ENCODE peak calls at places on chromosomes 3 and 15, in six cellular contexts. One of them, this sample, is unnamed.

GRCh38 chr15:41559489-41560177 is 621 bp downstream of the TYRO3 start:
- DNase-seq in SK-N-SH: peak; percentile 66
- DNase-seq in K562: no peak
- DNase-seq in HepG2: no peak
- DNase-seq in GM12878: no peak
- DNase-seq in H1: no peak
- DNase-seq in this sample: no peak

GRCh38 chr15:38853608-38854007 is 289.0 kb upstream of the RASGRP1 start:
- DNase-seq in SK-N-SH: no peak
- DNase-seq in K562: peak; percentile 27
- DNase-seq in HepG2: no peak
- DNase-seq in GM12878: no peak
- DNase-seq in H1: peak; percentile 50
- DNase-seq in this sample: peak; percentile 42

GRCh38 chr3:193295985-193296384 is 55.0 kb downstream of the PLAAT1 start:
- DNase-seq in SK-N-SH: no peak
- DNase-seq in K562: no peak
- DNase-seq in HepG2: no peak
- DNase-seq in GM12878: no peak
- DNase-seq in H1: no peak
- DNase-seq in this sample: no peak

GRCh38 chr3:142087676-142088075 is 61.7 kb downstream of the TFDP2 start:
- DNase-seq in SK-N-SH: no peak
- DNase-seq in K562: no peak
- DNase-seq in HepG2: no peak
- DNase-seq in GM12878: no peak
- DNase-seq in H1: no peak
- DNase-seq in this sample: no peak

GRCh38 chr15:75063338-75063737 is 39.9 kb downstream of the PPCDC start:
- DNase-seq in SK-N-SH: no peak
- DNase-seq in K562: no peak
- DNase-seq in HepG2: no peak
- DNase-seq in GM12878: no peak
- DNase-seq in H1: no peak
- DNase-seq in this sample: no peak

GRCh38 chr3:47347217-47347801 is 33.5 kb upstream of the PTPN23 start:
- DNase-seq in SK-N-SH: no peak
- DNase-seq in K562: peak; percentile 80
- DNase-seq in HepG2: no peak
- DNase-seq in GM12878: peak; percentile 82
- DNase-seq in H1: no peak
- DNase-seq in this sample: no peak

GRCh38 chr3:134327594-134327975 is 46.7 kb downstream of the AMOTL2 start:
- DNase-seq in SK-N-SH: no peak
- DNase-seq in K562: no peak
- DNase-seq in HepG2: no peak
- DNase-seq in GM12878: no peak
- DNase-seq in H1: no peak
- DNase-seq in this sample: peak; percentile 67

GRCh38 chr15:100309984-100310291 is 31.8 kb downstream of the ADAMTS17 start:
- DNase-seq in SK-N-SH: peak; percentile 43
- DNase-seq in K562: no peak
- DNase-seq in HepG2: no peak
- DNase-seq in GM12878: no peak
- DNase-seq in H1: no peak
- DNase-seq in this sample: no peak

GRCh38 chr15:83602021-83602420 is 51.9 kb upstream of the ADAMTSL3 start:
- DNase-seq in SK-N-SH: no peak
- DNase-seq in K562: no peak
- DNase-seq in HepG2: no peak
- DNase-seq in GM12878: no peak
- DNase-seq in H1: no peak
- DNase-seq in this sample: no peak

GRCh38 chr15:28981351-28981720 is 95.6 kb downstream of the APBA2 start:
- DNase-seq in SK-N-SH: no peak
- DNase-seq in K562: no peak
- DNase-seq in HepG2: no peak
- DNase-seq in GM12878: no peak
- DNase-seq in H1: no peak
- DNase-seq in this sample: no peak

GRCh38 chr3:112775011-112775742 is 71.5 kb downstream of the CD200R1L start:
- DNase-seq in SK-N-SH: no peak
- DNase-seq in K562: no peak
- DNase-seq in HepG2: no peak
- DNase-seq in GM12878: no peak
- DNase-seq in H1: no peak
- DNase-seq in this sample: peak; percentile 44

GRCh38 chr15:59609730-59610712 is 1.6 kb upstream of the GCNT3 start:
- DNase-seq in SK-N-SH: no peak
- DNase-seq in K562: no peak
- DNase-seq in HepG2: no peak
- DNase-seq in GM12878: no peak
- DNase-seq in H1: no peak
- DNase-seq in this sample: peak; percentile 49

GRCh38 chr3:54988302-54989022 is 60.6 kb upstream of the LRTM1 start:
- DNase-seq in SK-N-SH: no peak
- DNase-seq in K562: no peak
- DNase-seq in HepG2: no peak
- DNase-seq in GM12878: no peak
- DNase-seq in H1: no peak
- DNase-seq in this sample: no peak

GRCh38 chr15:96246057-96246456 is 84.4 kb upstream of the NR2F2 start:
- DNase-seq in SK-N-SH: no peak
- DNase-seq in K562: no peak
- DNase-seq in HepG2: no peak
- DNase-seq in GM12878: no peak
- DNase-seq in H1: no peak
- DNase-seq in this sample: no peak

GRCh38 chr15:97968380-97968779 is 7.9 kb downstream of the ARRDC4 start:
- DNase-seq in SK-N-SH: no peak
- DNase-seq in K562: no peak
- DNase-seq in HepG2: no peak
- DNase-seq in GM12878: no peak
- DNase-seq in H1: no peak
- DNase-seq in this sample: no peak

GRCh38 chr3:122555275-122556071 is 8.6 kb downstream of the PARP9 start:
- DNase-seq in SK-N-SH: no peak
- DNase-seq in K562: no peak
- DNase-seq in HepG2: no peak
- DNase-seq in GM12878: no peak
- DNase-seq in H1: no peak
- DNase-seq in this sample: no peak

GRCh38 chr15:68259883-68260282 is 17.7 kb upstream of the FEM1B start:
- DNase-seq in SK-N-SH: no peak
- DNase-seq in K562: no peak
- DNase-seq in HepG2: no peak
- DNase-seq in GM12878: no peak
- DNase-seq in H1: no peak
- DNase-seq in this sample: no peak

GRCh38 chr3:175951047-175951694 is 1092.0 kb downstream of the NAALADL2 start:
- DNase-seq in SK-N-SH: no peak
- DNase-seq in K562: no peak
- DNase-seq in HepG2: no peak
- DNase-seq in GM12878: no peak
- DNase-seq in H1: no peak
- DNase-seq in this sample: no peak

GRCh38 chr3:172170841-172171240 is 131.5 kb downstream of the FNDC3B start:
- DNase-seq in SK-N-SH: no peak
- DNase-seq in K562: no peak
- DNase-seq in HepG2: no peak
- DNase-seq in GM12878: no peak
- DNase-seq in H1: no peak
- DNase-seq in this sample: no peak

GRCh38 chr3:135896613-135897012 is 68.9 kb upstream of the PPP2R3A start:
- DNase-seq in SK-N-SH: no peak
- DNase-seq in K562: no peak
- DNase-seq in HepG2: no peak
- DNase-seq in GM12878: no peak
- DNase-seq in H1: no peak
- DNase-seq in this sample: no peak

GRCh38 chr3:135147657-135148056 is 352.6 kb downstream of the EPHB1 start:
- DNase-seq in SK-N-SH: no peak
- DNase-seq in K562: no peak
- DNase-seq in HepG2: no peak
- DNase-seq in GM12878: no peak
- DNase-seq in H1: no peak
- DNase-seq in this sample: no peak

GRCh38 chr15:70166506-70167087 is 68.9 kb upstream of the TLE3 start:
- DNase-seq in SK-N-SH: no peak
- DNase-seq in K562: no peak
- DNase-seq in HepG2: no peak
- DNase-seq in GM12878: no peak
- DNase-seq in H1: no peak
- DNase-seq in this sample: no peak

GRCh38 chr3:18558526-18558925 is 133.4 kb upstream of the SATB1 start:
- DNase-seq in SK-N-SH: no peak
- DNase-seq in K562: no peak
- DNase-seq in HepG2: no peak
- DNase-seq in GM12878: no peak
- DNase-seq in H1: no peak
- DNase-seq in this sample: no peak

GRCh38 chr15:92523176-92523575 is 129.5 kb downstream of the ST8SIA2 start:
- DNase-seq in SK-N-SH: no peak
- DNase-seq in K562: no peak
- DNase-seq in HepG2: no peak
- DNase-seq in GM12878: no peak
- DNase-seq in H1: no peak
- DNase-seq in this sample: no peak

GRCh38 chr15:92519709-92520108 is 126.0 kb downstream of the ST8SIA2 start:
- DNase-seq in SK-N-SH: no peak
- DNase-seq in K562: no peak
- DNase-seq in HepG2: no peak
- DNase-seq in GM12878: no peak
- DNase-seq in H1: no peak
- DNase-seq in this sample: no peak

GRCh38 chr15:92520914-92521623 is 127.4 kb downstream of the ST8SIA2 start:
- DNase-seq in SK-N-SH: no peak
- DNase-seq in K562: no peak
- DNase-seq in HepG2: no peak
- DNase-seq in GM12878: no peak
- DNase-seq in H1: no peak
- DNase-seq in this sample: no peak

GRCh38 chr15:92524161-92524560 is 130.5 kb downstream of the ST8SIA2 start:
- DNase-seq in SK-N-SH: no peak
- DNase-seq in K562: no peak
- DNase-seq in HepG2: no peak
- DNase-seq in GM12878: no peak
- DNase-seq in H1: no peak
- DNase-seq in this sample: no peak

DNA sequence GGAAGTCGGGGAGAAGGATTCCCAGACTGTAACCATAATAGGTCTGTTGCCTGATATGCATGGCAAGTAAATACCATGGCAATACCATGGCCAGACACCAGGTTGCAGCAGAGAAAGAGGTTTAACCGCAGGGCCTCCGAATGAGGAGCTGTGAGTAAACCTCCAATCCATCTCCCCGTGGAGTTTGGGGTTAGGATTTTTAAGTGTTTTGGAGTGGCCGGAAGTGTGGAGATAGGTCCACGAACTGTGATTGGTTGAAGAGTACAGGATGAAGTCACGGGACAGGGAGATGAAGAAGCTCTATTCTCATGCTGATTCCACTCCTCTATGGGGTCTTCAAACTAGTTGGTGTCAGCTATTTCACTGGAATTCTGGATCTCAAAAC is 127.9 kb downstream of the ST8SIA2 start:
- DNase-seq in SK-N-SH: peak; percentile 64
- DNase-seq in K562: peak; percentile 58
- DNase-seq in HepG2: peak; percentile 51
- DNase-seq in GM12878: peak; percentile 37
- DNase-seq in H1: peak; percentile 38
- DNase-seq in this sample: peak; percentile 81
- TF ChIP-seq CHD2 in SK-N-SH: no peak
- TF ChIP-seq CHD2 in K562: no peak
- TF ChIP-seq CHD2 in HepG2: no peak
- TF ChIP-seq CHD2 in GM12878: no peak
- TF ChIP-seq CHD2 in H1: no peak
- TF ChIP-seq CHD2 in this sample: no peak

GRCh38 chr15:48522911-48523310 is 122.6 kb downstream of the FBN1 start:
- DNase-seq in SK-N-SH: no peak
- DNase-seq in K562: no peak
- DNase-seq in HepG2: no peak
- DNase-seq in GM12878: no peak
- DNase-seq in H1: no peak
- DNase-seq in this sample: no peak

GRCh38 chr15:48527517-48527916 is 118.0 kb downstream of the FBN1 start:
- DNase-seq in SK-N-SH: no peak
- DNase-seq in K562: no peak
- DNase-seq in HepG2: no peak
- DNase-seq in GM12878: no peak
- DNase-seq in H1: no peak
- DNase-seq in this sample: no peak

GRCh38 chr15:48516125-48516524 is 129.4 kb downstream of the FBN1 start:
- DNase-seq in SK-N-SH: no peak
- DNase-seq in K562: no peak
- DNase-seq in HepG2: no peak
- DNase-seq in GM12878: no peak
- DNase-seq in H1: no peak
- DNase-seq in this sample: no peak

GRCh38 chr15:48520376-48521155 is 124.9 kb downstream of the FBN1 start:
- DNase-seq in SK-N-SH: no peak
- DNase-seq in K562: peak; percentile 34
- DNase-seq in HepG2: peak; percentile 6
- DNase-seq in GM12878: no peak
- DNase-seq in H1: peak; percentile 54
- DNase-seq in this sample: peak; percentile 4

GRCh38 chr15:48522123-48522522 is 123.4 kb downstream of the FBN1 start:
- DNase-seq in SK-N-SH: no peak
- DNase-seq in K562: no peak
- DNase-seq in HepG2: no peak
- DNase-seq in GM12878: no peak
- DNase-seq in H1: no peak
- DNase-seq in this sample: no peak
- TF ChIP-seq CHD2 in SK-N-SH: no peak
- TF ChIP-seq CHD2 in K562: no peak
- TF ChIP-seq CHD2 in HepG2: no peak
- TF ChIP-seq CHD2 in GM12878: no peak
- TF ChIP-seq CHD2 in H1: no peak
- TF ChIP-seq CHD2 in this sample: no peak

GRCh38 chr15:65194826-65195541 is 9.8 kb upstream of the CLPX start:
- DNase-seq in SK-N-SH: no peak
- DNase-seq in K562: no peak
- DNase-seq in HepG2: no peak
- DNase-seq in GM12878: no peak
- DNase-seq in H1: no peak
- DNase-seq in this sample: no peak
- TF ChIP-seq CHD2 in SK-N-SH: no peak
- TF ChIP-seq CHD2 in K562: no peak
- TF ChIP-seq CHD2 in HepG2: no peak
- TF ChIP-seq CHD2 in GM12878: no peak
- TF ChIP-seq CHD2 in H1: no peak
- TF ChIP-seq CHD2 in this sample: no peak

DNA sequence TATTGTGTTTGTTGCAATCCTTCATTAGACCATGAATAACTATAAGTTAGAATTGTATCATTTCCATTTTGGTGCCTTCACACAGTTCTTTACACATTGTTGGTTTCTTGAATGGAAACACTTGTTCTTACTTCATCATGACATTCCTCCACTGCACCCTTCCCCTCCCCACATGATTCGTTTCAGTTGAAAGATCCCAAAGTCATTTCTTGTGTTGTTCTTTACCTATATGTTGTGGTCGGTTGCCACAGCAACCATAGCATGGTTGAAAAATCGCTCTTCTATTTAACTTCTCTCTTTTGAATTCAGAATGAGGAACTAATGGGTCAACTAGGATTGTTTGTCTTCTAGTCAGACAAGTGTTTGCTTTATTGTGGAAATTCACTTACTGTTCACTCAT is 103.3 kb downstream of the IL1RAP start:
- DNase-seq in SK-N-SH: no peak
- DNase-seq in K562: no peak
- DNase-seq in HepG2: peak; percentile 92
- DNase-seq in GM12878: peak; percentile 25
- DNase-seq in H1: no peak
- DNase-seq in this sample: no peak
- TF ChIP-seq CHD2 in SK-N-SH: no peak
- TF ChIP-seq CHD2 in K562: no peak
- TF ChIP-seq CHD2 in HepG2: no peak
- TF ChIP-seq CHD2 in GM12878: no peak
- TF ChIP-seq CHD2 in H1: no peak
- TF ChIP-seq CHD2 in this sample: no peak